ENCODE peak calls at places on chromosomes 16 and 17, in four cellular contexts. A is heart right ventricle, D is left ventricle myocardium inferior, M is cardiac muscle cell. C is an unnamed sample. For H3K4me1, the result is how much of the 10 kb centered on the place peaks cover.

GRCh38 chr16:88010971-88011483 is 59.8 kb downstream of the BANP start:
- DNase-seq in D (no peak), M (no peak), A (no peak), C (no peak)

GRCh38 chr16:4762205-4762604 is 4.8 kb downstream of the ZNF500 start:
- DNase-seq in A (no peak), M (no peak), D (no peak), C (no peak)

GRCh38 chr17:54992797-54993639 is 24.5 kb downstream of the STXBP4 start:
- DNase-seq in M (peak), D (no peak), A (no peak), C (no peak)

GRCh38 chr16:65118866-65119265 is 3.0 kb downstream of the CDH11 start:
- DNase-seq in A (no peak), M (no peak), D (no peak), C (no peak)

GRCh38 chr17:55710410-55710809 is 12.3 kb downstream of the TMEM100 start:
- DNase-seq in M (peak), A (no peak), D (no peak), C (no peak)

GRCh38 chr17:34979650-34980352 is 511 bp upstream of the LIG3 start:
- DNase-seq in A (no peak), M (peak), D (no peak), C (no peak)

GRCh38 chr16:82855471-82855870 is 228.7 kb downstream of the CDH13 start:
- DNase-seq in M (no peak), A (no peak), D (no peak), C (no peak)

GRCh38 chr17:58306131-58306951 is 22.3 kb downstream of the TSPOAP1 start:
- DNase-seq in A (no peak), M (no peak), D (no peak), C (no peak)

GRCh38 chr16:63324306-63324705 is 1288.1 kb upstream of the CDH8 start:
- DNase-seq in A (no peak), M (no peak), D (no peak), C (no peak)

GRCh38 chr17:77185137-77185536 is 44.4 kb downstream of the SEC14L1 start:
- DNase-seq in A (no peak), M (no peak), D (no peak), C (no peak)

GRCh38 chr17:2081564-2081963 is 26.7 kb downstream of the HIC1 start:
- DNase-seq in D (no peak), A (no peak), M (no peak), C (no peak)

GRCh38 chr16:8996891-8997290 is 33.2 kb upstream of the USP7 start:
- DNase-seq in M (no peak), A (no peak), D (no peak), C (no peak)

GRCh38 chr16:46884513-46885293 is 541 bp downstream of the GPT2 start:
- DNase-seq in M (peak), D (no peak), A (no peak), C (peak)

GRCh38 chr16:12793120-12793889 is 10.4 kb downstream of the CPPED1 start:
- DNase-seq in A (no peak), D (no peak), M (no peak), C (no peak)

DNA sequence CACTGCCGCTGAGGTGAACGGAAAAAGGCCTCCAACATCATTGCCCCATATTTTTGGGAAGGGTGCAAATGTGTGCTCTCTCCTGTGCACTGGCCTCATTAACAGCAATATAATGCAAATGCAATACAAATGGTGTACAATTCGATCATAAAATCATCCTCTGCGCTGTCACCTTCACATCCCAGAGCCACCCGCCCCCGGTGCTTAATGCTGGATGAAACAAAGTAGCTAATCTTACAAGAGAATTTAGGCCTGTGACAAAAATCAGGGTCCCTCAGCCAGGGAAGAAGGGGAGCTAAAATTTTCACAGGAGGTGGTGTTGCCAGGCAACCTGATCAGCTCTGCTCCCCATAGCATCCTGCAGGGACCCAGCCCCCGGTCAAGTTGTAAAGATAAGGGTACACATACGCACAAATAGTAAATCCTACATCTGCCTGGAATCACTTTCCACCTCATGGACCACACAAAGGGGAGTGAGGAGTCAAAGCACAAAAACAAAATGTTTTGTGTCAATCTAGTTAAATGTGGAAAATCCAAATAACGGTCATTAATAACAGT is 3.0 kb downstream of the TBC1D16 start:
- DNase-seq in M (no peak), D (no peak), A (no peak), C (no peak)
- H3K4me1 ChIP-seq in M (under half), D (under half), A (under half), C (under half)

GRCh38 chr17:75173526-75173925 is 9.2 kb downstream of the SUMO2 start:
- DNase-seq in A (no peak), M (no peak), D (peak), C (no peak)
- H3K27ac ChIP-seq in A (no peak), M (no peak), D (no peak), C (peak)

DNA sequence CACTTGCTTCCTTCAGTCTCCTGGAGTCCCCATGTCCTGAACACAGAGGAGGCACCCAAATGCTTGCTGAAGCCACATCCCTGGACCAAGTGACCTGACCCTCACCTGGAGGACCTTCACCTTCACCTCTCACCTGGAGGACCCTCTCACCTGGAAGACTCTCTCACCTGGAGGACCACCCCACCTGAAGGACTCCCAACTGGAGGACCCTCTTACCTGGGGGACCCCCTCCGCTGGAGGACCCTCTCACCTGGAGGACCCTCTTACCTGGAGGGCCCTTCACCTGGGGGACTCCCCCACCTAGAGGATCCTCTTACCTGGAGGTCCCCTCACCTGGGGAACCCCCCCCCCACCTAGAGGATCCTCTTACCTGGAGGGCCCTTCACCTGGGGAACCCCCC is 573 bp upstream of the CDK10 start:
- DNase-seq in M (no peak), A (no peak), D (no peak), C (no peak)
- H3K4me3 ChIP-seq in M (no peak), A (peak), D (peak), C (no peak)

GRCh38 chr17:41785091-41785875 is 1.2 kb downstream of the JUP start:
- DNase-seq in A (no peak), M (peak), D (no peak), C (peak)
- H3K4me1 ChIP-seq in A (half or more), M (under half), D (half or more), C (under half)

GRCh38 chr17:72822358-72823023 is 270.0 kb downstream of the SLC39A11 start:
- DNase-seq in M (no peak), D (no peak), A (no peak), C (no peak)
- H3K27ac ChIP-seq in M (no peak), D (no peak), A (no peak), C (no peak)

DNA sequence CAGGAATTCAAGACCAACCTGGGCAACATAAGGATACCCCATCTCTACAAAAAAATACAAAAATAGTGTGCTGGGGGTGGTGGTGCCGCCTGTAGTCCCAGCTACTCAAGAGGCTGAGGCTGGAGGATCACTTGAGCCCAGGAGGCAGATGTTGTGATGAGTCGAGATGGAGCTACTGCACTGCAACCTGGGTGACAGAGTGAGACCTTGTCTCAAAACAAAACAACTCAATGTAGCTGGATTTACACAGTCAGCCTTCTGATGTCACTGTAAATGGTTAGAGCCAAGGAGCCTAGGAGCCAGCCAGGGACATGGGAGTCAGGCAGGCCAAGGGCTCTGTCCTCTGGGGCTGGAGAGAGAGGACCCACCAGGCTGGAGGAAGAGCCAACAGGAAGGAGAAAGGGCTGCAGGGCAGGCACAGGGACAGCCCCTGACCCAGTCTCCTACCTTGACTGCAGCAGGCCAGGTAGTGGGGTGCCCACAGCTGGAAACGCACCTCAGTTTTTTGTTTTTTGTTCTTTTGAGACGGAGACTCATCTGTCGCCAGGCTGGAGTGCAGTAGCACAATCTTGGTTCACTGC is 8.4 kb downstream of the CDIPT start:
- DNase-seq in M (no peak), A (no peak), D (no peak), C (no peak)
- H3K4me3 ChIP-seq in M (no peak), A (no peak), D (no peak), C (no peak)

GRCh38 chr17:75295220-75296158 is 6.3 kb upstream of the SLC25A19 start:
- DNase-seq in A (no peak), M (no peak), D (no peak), C (no peak)

GRCh38 chr17:75301502-75302206 is 12.4 kb upstream of the SLC25A19 start:
- DNase-seq in M (no peak), A (no peak), D (no peak), C (no peak)

GRCh38 chr17:75301031-75301430 is 11.8 kb upstream of the SLC25A19 start:
- DNase-seq in M (no peak), A (no peak), D (no peak), C (no peak)

GRCh38 chr17:75300280-75300679 is 11.0 kb upstream of the SLC25A19 start:
- DNase-seq in M (no peak), A (no peak), D (no peak), C (no peak)
- H3K4me1 ChIP-seq in M (under half), A (under half), D (under half), C (under half)

DNA sequence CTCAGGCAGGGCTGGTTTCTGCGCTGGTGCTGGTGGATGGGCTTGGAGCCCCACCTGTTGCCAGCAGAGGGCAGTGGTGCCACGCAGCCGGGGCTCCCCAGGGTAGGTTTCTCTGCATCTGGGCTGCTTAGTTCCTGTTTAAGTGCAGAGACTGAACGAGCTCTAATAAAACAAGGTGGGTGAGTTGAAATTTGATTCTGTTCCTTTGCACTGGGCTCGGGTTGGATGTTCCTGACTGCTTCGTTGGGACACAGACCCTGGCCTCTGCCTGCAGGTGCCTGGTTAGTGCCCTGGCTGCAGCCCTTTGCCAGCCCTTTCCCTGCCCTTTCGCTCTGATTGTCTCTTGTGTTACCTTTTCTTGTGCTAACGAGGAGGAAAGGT is 30.0 kb downstream of the TBCD start:
- DNase-seq in M (peak), D (peak), A (peak), C (peak)
- H3K27ac ChIP-seq in M (peak), D (peak), A (peak), C (no peak)

DNA sequence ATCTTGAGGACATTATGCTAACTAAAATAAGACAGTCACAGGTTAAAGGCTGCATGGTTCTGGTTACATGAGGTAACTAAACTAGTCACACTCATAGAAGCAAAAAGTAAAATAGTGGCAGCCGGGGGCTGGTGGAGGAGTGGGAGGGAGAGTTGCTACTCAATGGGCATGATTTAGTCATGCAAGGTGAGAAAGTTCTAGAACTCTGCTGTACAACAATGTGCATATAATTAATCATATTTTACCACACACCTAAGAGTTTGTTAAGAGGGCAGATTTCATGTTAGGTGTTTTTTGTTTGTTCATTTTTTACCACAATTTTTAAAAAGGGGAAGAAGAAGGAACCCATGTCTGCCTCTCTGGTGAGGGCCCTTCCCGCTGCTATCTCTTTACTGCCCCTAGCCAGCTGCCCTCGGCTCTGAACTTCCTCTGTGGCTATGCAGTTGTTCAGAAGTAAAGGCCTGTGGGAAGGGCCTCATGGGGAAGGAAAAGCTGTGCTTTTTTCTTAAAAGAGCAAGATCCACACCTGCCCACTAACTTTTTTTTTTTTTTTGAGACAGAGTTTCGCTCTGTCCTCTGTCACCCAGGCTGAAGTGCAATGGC is 11.2 kb downstream of the CD300LB start:
- DNase-seq in M (no peak), D (no peak), A (no peak), C (no peak)
- H3K4me3 ChIP-seq in M (no peak), D (no peak), A (no peak), C (no peak)